ENCODE peak calls at places on chromosome 15, in six cellular contexts. H is Daoy; C is EH; B is stimulated activated CD4-positive, alpha-beta T cell treated with anti-CD3 and anti-CD28 coated beads, Interleukin-1b, Interleukin-23, amount 100 ng/mL, for 4 hours; E is stimulated activated CD8-positive, alpha-beta memory T cell treated with anti-CD3 and anti-CD28 coated beads, Interleukin-12 subunit alpha, Interleukin-12 subunit beta, amount 100 ng/mL, for 4 hours; M is NCI-H2029. T is an unnamed sample.

GRCh38 chr15:57890351-57890750 is 175.2 kb downstream of the ALDH1A2 start:
- DNase-seq in H (peak), C (peak), B (no peak), E (no peak), M (no peak), T (no peak)

GRCh38 chr15:96593735-96594134 is 263.2 kb downstream of the NR2F2 start:
- DNase-seq in H (peak), C (no peak), B (no peak), E (no peak), M (peak), T (peak)

GRCh38 chr15:96337991-96338771 is 7.7 kb downstream of the NR2F2 start:
- DNase-seq in H (no peak), C (peak), B (no peak), E (no peak), M (no peak), T (no peak)

GRCh38 chr15:33243869-33244268 is 49.4 kb upstream of the FMN1 start:
- DNase-seq in H (peak), C (peak), B (no peak), E (no peak), M (no peak), T (no peak)

GRCh38 chr15:79430901-79431635 is 1.1 kb upstream of the MINAR1 start:
- DNase-seq in H (no peak), C (no peak), B (no peak), E (no peak), M (no peak), T (no peak)

GRCh38 chr15:65791335-65792129 is 561 bp downstream of the DENND4A start:
- DNase-seq in H (no peak), C (no peak), B (no peak), E (peak), M (no peak), T (no peak)

GRCh38 chr15:92683511-92683834 is 27.9 kb upstream of the FAM174B start:
- DNase-seq in H (peak), C (peak), B (no peak), E (no peak), M (no peak), T (peak)

GRCh38 chr15:44215594-44215993 is 20.5 kb upstream of the FRMD5 start:
- DNase-seq in H (peak), C (peak), B (no peak), E (no peak), M (no peak), T (no peak)

GRCh38 chr15:65245096-65245849 is 34.0 kb upstream of the CILP start:
- DNase-seq in H (peak), C (peak), B (no peak), E (no peak), M (no peak), T (no peak)

GRCh38 chr15:42134617-42135243 is 21.7 kb downstream of the PLA2G4F start:
- DNase-seq in H (no peak), C (no peak), B (no peak), E (no peak), M (no peak), T (no peak)

GRCh38 chr15:60374628-60375081 is 23.1 kb downstream of the ANXA2 start:
- DNase-seq in H (peak), C (peak), B (no peak), E (no peak), M (peak), T (peak)

GRCh38 chr15:32659340-32659831 is 17.9 kb downstream of the SCG5 start:
- DNase-seq in H (peak), C (peak), B (no peak), E (no peak), M (no peak), T (no peak)

GRCh38 chr15:69718916-69719315 is 266.3 kb downstream of the RPLP1 start:
- DNase-seq in H (no peak), C (no peak), B (no peak), E (no peak), M (no peak), T (no peak)

GRCh38 chr15:31086344-31086743 is 15.2 kb downstream of the TRPM1 start:
- DNase-seq in H (no peak), C (no peak), B (no peak), E (no peak), M (no peak), T (no peak)

GRCh38 chr15:79094611-79095021 is 4.0 kb upstream of the RASGRF1 start:
- DNase-seq in H (no peak), C (no peak), B (no peak), E (no peak), M (no peak), T (no peak)

GRCh38 chr15:28086175-28086703 is 12.9 kb downstream of the OCA2 start:
- DNase-seq in H (no peak), C (peak), B (no peak), E (no peak), M (no peak), T (no peak)

GRCh38 chr15:77107531-77108355 is 36.8 kb upstream of the TSPAN3 start:
- DNase-seq in H (peak), C (peak), B (peak), E (no peak), M (peak), T (no peak)

GRCh38 chr15:77650285-77650684 is 17.6 kb upstream of the LINGO1 start:
- DNase-seq in H (peak), C (peak), B (no peak), E (no peak), M (no peak), T (no peak)

GRCh38 chr15:71515375-71516186 is 294.8 kb upstream of the NR2E3 start:
- DNase-seq in H (no peak), C (peak), B (no peak), E (no peak), M (no peak), T (no peak)

GRCh38 chr15:101313041-101313761 is 18.2 kb upstream of the SNRPA1 start:
- DNase-seq in H (no peak), C (no peak), B (no peak), E (no peak), M (no peak), T (no peak)

GRCh38 chr15:92524161-92524560 is 130.5 kb downstream of the ST8SIA2 start:
- DNase-seq in H (peak), C (no peak), B (no peak), E (no peak), M (no peak), T (no peak)

GRCh38 chr15:47778263-47778770 is 61.0 kb downstream of the SEMA6D start:
- DNase-seq in H (no peak), C (no peak), B (no peak), E (no peak), M (no peak), T (no peak)

GRCh38 chr15:77369168-77369567 is 50.7 kb downstream of the PEAK1 start:
- DNase-seq in H (no peak), C (peak), B (no peak), E (no peak), M (no peak), T (no peak)

GRCh38 chr15:85625856-85626255 is 168.9 kb downstream of the KLHL25 start:
- DNase-seq in H (peak), C (peak), B (no peak), E (no peak), M (no peak), T (no peak)

GRCh38 chr15:69035205-69035917 is 20.9 kb downstream of the NOX5 start:
- DNase-seq in H (peak), C (no peak), B (no peak), E (no peak), M (no peak), T (no peak)

GRCh38 chr15:65285291-65286068 is 1.2 kb downstream of the PARP16 start:
- DNase-seq in H (no peak), C (peak), B (no peak), E (no peak), M (no peak), T (no peak)

T was measured in DMS153.